ENCODE peak calls at places on chromosomes 1 and 21, in eight cellular contexts. U, M, E, R, D, T, X and J are unnamed samples.

GRCh38 chr1:116498789-116499628 is 71.8 kb downstream of the CD58 start:
- DNase-seq in U (no peak), M (no peak), E (peak), R (no peak), D (peak), T (no peak), X (peak), J (no peak)

GRCh38 chr1:177948336-177948972 is 21.4 kb downstream of the SEC16B start:
- DNase-seq in U (peak), M (peak), E (peak), R (no peak), D (peak), T (peak), X (no peak), J (peak)

GRCh38 chr1:201918343-201918742 is 28.0 kb downstream of the LMOD1 start:
- DNase-seq in U (no peak), M (no peak), E (no peak), R (no peak), D (no peak), T (no peak), X (no peak), J (no peak)

GRCh38 chr1:158506369-158506987 is 34.5 kb downstream of the OR10R2 start:
- DNase-seq in U (no peak), M (no peak), E (peak), R (no peak), D (no peak), T (no peak), X (peak), J (no peak)

GRCh38 chr1:227490478-227490877 is 72.9 kb upstream of the ZNF678 start:
- DNase-seq in U (no peak), M (no peak), E (no peak), R (no peak), D (no peak), T (no peak), X (no peak), J (no peak)

GRCh38 chr1:56806804-56807203 is 12.4 kb downstream of the FYB2 start:
- DNase-seq in U (no peak), M (no peak), E (no peak), R (no peak), D (peak), T (no peak), X (peak), J (no peak)

GRCh38 chr1:117612517-117613248 is 6.8 kb downstream of the TENT5C start:
- DNase-seq in U (no peak), M (no peak), E (peak), R (no peak), D (peak), T (no peak), X (no peak), J (no peak)

GRCh38 chr1:227894831-227895451 is 52.8 kb downstream of the WNT9A start:
- DNase-seq in U (no peak), M (no peak), E (no peak), R (no peak), D (no peak), T (peak), X (peak), J (no peak)

GRCh38 chr1:151790071-151790939 is at the start of gene TDRKH:
- DNase-seq in U (peak), M (peak), E (peak), R (peak), D (peak), T (peak), X (peak), J (peak)
- TF ChIP-seq CTCF in U (peak), M (peak), E (no peak), R (no peak), D (peak), T (peak), X (peak), J (no peak)

DNA sequence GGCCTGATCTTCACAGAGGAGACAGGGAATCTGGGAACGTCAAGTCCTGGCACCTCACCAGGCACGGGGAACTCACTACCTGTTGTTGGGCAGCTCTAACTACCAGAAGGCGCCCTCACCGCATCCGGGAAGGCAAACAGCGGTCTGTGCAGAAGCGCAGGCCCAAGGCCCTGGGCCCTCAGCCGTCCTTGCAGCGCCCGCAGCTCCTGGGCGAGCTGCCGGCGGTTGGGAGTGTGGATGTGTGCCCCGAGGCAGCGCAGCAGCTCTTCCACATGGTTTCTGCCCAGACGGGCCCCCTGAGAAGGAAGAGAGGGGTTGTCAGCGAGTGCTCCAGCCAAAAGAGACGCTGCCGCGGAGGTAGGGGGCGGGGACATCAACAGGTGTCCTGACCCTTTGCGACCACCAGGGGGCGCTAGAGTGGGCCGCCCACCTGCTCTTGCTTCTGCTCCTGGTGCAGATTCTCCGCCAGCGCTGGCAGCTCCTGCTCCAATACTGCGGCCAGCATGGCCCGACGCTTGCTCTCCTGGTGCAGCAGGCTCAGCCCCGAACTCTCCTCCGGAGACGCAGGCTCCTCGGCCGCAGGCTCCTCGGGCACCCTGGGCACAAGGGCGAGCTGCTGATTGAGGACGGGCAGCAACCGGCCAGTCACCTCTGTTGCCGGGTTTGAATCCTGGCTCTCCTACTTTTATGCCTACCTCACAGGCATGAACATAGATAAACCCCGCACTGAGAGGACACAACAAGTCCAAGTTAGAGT is 9.3 kb downstream of the MAP3K6 start:
- DNase-seq in U (peak), M (peak), E (peak), R (peak), D (peak), T (peak), X (peak), J (peak)
- H3K4me3 ChIP-seq in U (no peak), M (no peak), E (no peak), R (peak), D (no peak), T (no peak), X (no peak), J (peak)

GRCh38 chr1:80640978-80641377 is 1159.8 kb upstream of the ADGRL2 start:
- DNase-seq in U (no peak), M (no peak), E (no peak), R (no peak), D (no peak), T (no peak), X (no peak), J (no peak)

GRCh38 chr1:80639777-80640533 is 1160.8 kb upstream of the ADGRL2 start:
- DNase-seq in U (no peak), M (no peak), E (no peak), R (no peak), D (no peak), T (no peak), X (no peak), J (no peak)

GRCh38 chr1:80646053-80646452 is 1154.7 kb upstream of the ADGRL2 start:
- DNase-seq in U (no peak), M (no peak), E (no peak), R (no peak), D (no peak), T (no peak), X (no peak), J (no peak)

GRCh38 chr1:80645621-80646020 is 1155.1 kb upstream of the ADGRL2 start:
- DNase-seq in U (no peak), M (no peak), E (no peak), R (no peak), D (no peak), T (no peak), X (no peak), J (no peak)
- TF ChIP-seq CTCF in U (no peak), M (no peak), E (no peak), R (no peak), D (no peak), T (no peak), X (no peak), J (no peak)

DNA sequence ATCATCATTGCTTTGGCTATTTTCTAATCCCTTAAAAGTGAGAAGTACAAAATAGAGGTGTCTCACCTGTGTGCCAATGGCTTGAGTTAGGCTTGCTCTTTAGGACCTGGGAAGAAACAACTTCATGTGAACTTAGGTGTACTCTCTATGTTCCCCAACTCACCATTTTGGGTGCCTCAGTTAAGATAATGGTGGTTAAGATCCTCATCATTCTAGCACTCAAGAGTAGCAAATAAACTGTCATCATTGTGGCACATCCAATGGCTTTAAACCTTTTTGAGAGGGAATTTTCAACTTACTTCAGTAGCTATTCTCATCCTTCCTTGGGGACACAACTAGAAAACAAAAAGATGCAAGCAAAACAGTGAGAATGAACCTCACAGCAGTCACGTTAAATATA is 1.3 kb downstream of the GAS5 start:
- DNase-seq in U (no peak), M (no peak), E (no peak), R (no peak), D (no peak), T (no peak), X (no peak), J (no peak)
- H3K4me3 ChIP-seq in U (peak), M (peak), E (peak), R (peak), D (peak), T (peak), X (no peak), J (peak)

GRCh38 chr21:32994305-32994704 is 31.4 kb upstream of the OLIG2 start:
- DNase-seq in U (no peak), M (peak), E (peak), R (no peak), D (peak), T (no peak), X (no peak), J (no peak)
- TF ChIP-seq CTCF in U (peak), M (peak), E (peak), R (no peak), D (peak), T (no peak), X (peak), J (no peak)

GRCh38 chr1:213977486-213977842 is 10.3 kb upstream of the PROX1 start:
- DNase-seq in U (no peak), M (no peak), E (no peak), R (no peak), D (no peak), T (no peak), X (no peak), J (no peak)
- H3K4me3 ChIP-seq in U (no peak), M (no peak), E (no peak), R (no peak), D (no peak), T (no peak), X (no peak), J (no peak)

GRCh38 chr1:30354410-30354809 is 369.0 kb downstream of the MATN1 start:
- DNase-seq in U (no peak), M (no peak), E (no peak), R (no peak), D (no peak), T (no peak), X (no peak), J (no peak)
- TF ChIP-seq CTCF in U (no peak), M (no peak), E (no peak), R (no peak), D (no peak), T (no peak), X (no peak), J (no peak)

GRCh38 chr1:2555634-2556276 is 416 bp upstream of the TNFRSF14 start:
- DNase-seq in U (peak), M (no peak), E (peak), R (peak), D (peak), T (peak), X (peak), J (peak)
- H3K4me3 ChIP-seq in U (peak), M (peak), E (peak), R (peak), D (peak), T (peak), X (peak), J (peak)